ENCODE peak calls at places on chromosomes 3 and 15, in nine cellular contexts. One of them, this sample, is unnamed.

GRCh38 chr15:74593122-74593521 is 22.5 kb upstream of the CLK3 start:
- DNase-seq in mucosa of descending colon: no peak
- DNase-seq in stimulated activated naive CD8-positive, alpha-beta T cell treated with anti-CD3 and anti-CD28 coated beads, Interleukin-15, amount 100 ng/mL, for 72 hours: no peak
- DNase-seq in CD8-positive, alpha-beta memory T cell: no peak
- DNase-seq in GM12891: no peak
- DNase-seq in non-pigmented ciliary epithelial cell: no peak
- DNase-seq in astrocyte of the spinal cord: no peak
- DNase-seq in G401: no peak
- DNase-seq in Peyer's patch: no peak
- DNase-seq in this sample: no peak

GRCh38 chr3:85571835-85572234 is 613.0 kb downstream of the CADM2 start:
- DNase-seq in Peyer's patch: no peak
- DNase-seq in astrocyte of the spinal cord: no peak
- DNase-seq in mucosa of descending colon: no peak
- DNase-seq in stimulated activated naive CD8-positive, alpha-beta T cell treated with anti-CD3 and anti-CD28 coated beads, Interleukin-15, amount 100 ng/mL, for 72 hours: no peak
- DNase-seq in GM12891: no peak
- DNase-seq in non-pigmented ciliary epithelial cell: no peak
- DNase-seq in G401: no peak
- DNase-seq in CD8-positive, alpha-beta memory T cell: no peak
- DNase-seq in this sample: no peak

GRCh38 chr15:70690491-70691281 is 72.7 kb downstream of the UACA start:
- DNase-seq in GM12891: no peak
- DNase-seq in CD8-positive, alpha-beta memory T cell: no peak
- DNase-seq in stimulated activated naive CD8-positive, alpha-beta T cell treated with anti-CD3 and anti-CD28 coated beads, Interleukin-15, amount 100 ng/mL, for 72 hours: no peak
- DNase-seq in Peyer's patch: no peak
- DNase-seq in astrocyte of the spinal cord: no peak
- DNase-seq in non-pigmented ciliary epithelial cell: no peak
- DNase-seq in G401: no peak
- DNase-seq in mucosa of descending colon: no peak
- DNase-seq in this sample: no peak

GRCh38 chr15:63600646-63601025 is 3.4 kb downstream of the FBXL22 start:
- DNase-seq in stimulated activated naive CD8-positive, alpha-beta T cell treated with anti-CD3 and anti-CD28 coated beads, Interleukin-15, amount 100 ng/mL, for 72 hours: peak
- DNase-seq in mucosa of descending colon: peak
- DNase-seq in astrocyte of the spinal cord: peak
- DNase-seq in G401: peak
- DNase-seq in non-pigmented ciliary epithelial cell: peak
- DNase-seq in GM12891: peak
- DNase-seq in CD8-positive, alpha-beta memory T cell: peak
- DNase-seq in Peyer's patch: peak
- DNase-seq in this sample: peak

GRCh38 chr3:69425249-69425648 is 39.4 kb upstream of the FRMD4B start:
- DNase-seq in stimulated activated naive CD8-positive, alpha-beta T cell treated with anti-CD3 and anti-CD28 coated beads, Interleukin-15, amount 100 ng/mL, for 72 hours: peak
- DNase-seq in GM12891: peak
- DNase-seq in astrocyte of the spinal cord: peak
- DNase-seq in G401: peak
- DNase-seq in CD8-positive, alpha-beta memory T cell: no peak
- DNase-seq in non-pigmented ciliary epithelial cell: no peak
- DNase-seq in mucosa of descending colon: no peak
- DNase-seq in Peyer's patch: no peak
- DNase-seq in this sample: peak

GRCh38 chr15:78127882-78128281 is 3.4 kb downstream of the CIB2 start:
- DNase-seq in stimulated activated naive CD8-positive, alpha-beta T cell treated with anti-CD3 and anti-CD28 coated beads, Interleukin-15, amount 100 ng/mL, for 72 hours: no peak
- DNase-seq in G401: no peak
- DNase-seq in Peyer's patch: no peak
- DNase-seq in GM12891: no peak
- DNase-seq in mucosa of descending colon: peak
- DNase-seq in astrocyte of the spinal cord: no peak
- DNase-seq in non-pigmented ciliary epithelial cell: no peak
- DNase-seq in CD8-positive, alpha-beta memory T cell: no peak
- DNase-seq in this sample: no peak

GRCh38 chr3:66413151-66413751 is 87.6 kb downstream of the LRIG1 start:
- DNase-seq in CD8-positive, alpha-beta memory T cell: no peak
- DNase-seq in stimulated activated naive CD8-positive, alpha-beta T cell treated with anti-CD3 and anti-CD28 coated beads, Interleukin-15, amount 100 ng/mL, for 72 hours: no peak
- DNase-seq in non-pigmented ciliary epithelial cell: no peak
- DNase-seq in G401: no peak
- DNase-seq in Peyer's patch: no peak
- DNase-seq in mucosa of descending colon: no peak
- DNase-seq in astrocyte of the spinal cord: peak
- DNase-seq in GM12891: no peak
- DNase-seq in this sample: no peak

GRCh38 chr3:72597756-72598195 is 250.5 kb downstream of the SHQ1 start:
- DNase-seq in non-pigmented ciliary epithelial cell: no peak
- DNase-seq in GM12891: no peak
- DNase-seq in astrocyte of the spinal cord: no peak
- DNase-seq in Peyer's patch: no peak
- DNase-seq in G401: no peak
- DNase-seq in mucosa of descending colon: no peak
- DNase-seq in stimulated activated naive CD8-positive, alpha-beta T cell treated with anti-CD3 and anti-CD28 coated beads, Interleukin-15, amount 100 ng/mL, for 72 hours: no peak
- DNase-seq in CD8-positive, alpha-beta memory T cell: no peak
- DNase-seq in this sample: no peak

GRCh38 chr15:80003934-80004472 is 33.0 kb upstream of the BCL2A1 start:
- DNase-seq in GM12891: no peak
- DNase-seq in G401: no peak
- DNase-seq in astrocyte of the spinal cord: no peak
- DNase-seq in CD8-positive, alpha-beta memory T cell: no peak
- DNase-seq in non-pigmented ciliary epithelial cell: no peak
- DNase-seq in mucosa of descending colon: no peak
- DNase-seq in Peyer's patch: no peak
- DNase-seq in stimulated activated naive CD8-positive, alpha-beta T cell treated with anti-CD3 and anti-CD28 coated beads, Interleukin-15, amount 100 ng/mL, for 72 hours: no peak
- DNase-seq in this sample: no peak

GRCh38 chr3:13136426-13136825 is 63.2 kb upstream of the IQSEC1 start:
- DNase-seq in mucosa of descending colon: no peak
- DNase-seq in astrocyte of the spinal cord: no peak
- DNase-seq in CD8-positive, alpha-beta memory T cell: no peak
- DNase-seq in non-pigmented ciliary epithelial cell: no peak
- DNase-seq in Peyer's patch: no peak
- DNase-seq in GM12891: no peak
- DNase-seq in G401: no peak
- DNase-seq in stimulated activated naive CD8-positive, alpha-beta T cell treated with anti-CD3 and anti-CD28 coated beads, Interleukin-15, amount 100 ng/mL, for 72 hours: no peak
- DNase-seq in this sample: no peak

GRCh38 chr3:16480861-16481569 is 32.5 kb downstream of the RFTN1 start:
- DNase-seq in mucosa of descending colon: no peak
- DNase-seq in non-pigmented ciliary epithelial cell: no peak
- DNase-seq in Peyer's patch: no peak
- DNase-seq in astrocyte of the spinal cord: peak
- DNase-seq in stimulated activated naive CD8-positive, alpha-beta T cell treated with anti-CD3 and anti-CD28 coated beads, Interleukin-15, amount 100 ng/mL, for 72 hours: no peak
- DNase-seq in G401: no peak
- DNase-seq in GM12891: no peak
- DNase-seq in CD8-positive, alpha-beta memory T cell: peak
- DNase-seq in this sample: no peak

GRCh38 chr3:8491246-8491645 is 10.4 kb upstream of the LMCD1 start:
- DNase-seq in CD8-positive, alpha-beta memory T cell: no peak
- DNase-seq in stimulated activated naive CD8-positive, alpha-beta T cell treated with anti-CD3 and anti-CD28 coated beads, Interleukin-15, amount 100 ng/mL, for 72 hours: no peak
- DNase-seq in astrocyte of the spinal cord: no peak
- DNase-seq in Peyer's patch: no peak
- DNase-seq in mucosa of descending colon: no peak
- DNase-seq in G401: no peak
- DNase-seq in non-pigmented ciliary epithelial cell: no peak
- DNase-seq in GM12891: no peak
- DNase-seq in this sample: no peak

GRCh38 chr3:155946178-155946577 is 75.7 kb downstream of the GMPS start:
- DNase-seq in GM12891: no peak
- DNase-seq in stimulated activated naive CD8-positive, alpha-beta T cell treated with anti-CD3 and anti-CD28 coated beads, Interleukin-15, amount 100 ng/mL, for 72 hours: no peak
- DNase-seq in astrocyte of the spinal cord: peak
- DNase-seq in mucosa of descending colon: no peak
- DNase-seq in CD8-positive, alpha-beta memory T cell: no peak
- DNase-seq in G401: no peak
- DNase-seq in Peyer's patch: no peak
- DNase-seq in non-pigmented ciliary epithelial cell: peak
- DNase-seq in this sample: no peak

GRCh38 chr3:165185707-165186327 is 10.4 kb downstream of the SLITRK3 start:
- DNase-seq in astrocyte of the spinal cord: peak
- DNase-seq in stimulated activated naive CD8-positive, alpha-beta T cell treated with anti-CD3 and anti-CD28 coated beads, Interleukin-15, amount 100 ng/mL, for 72 hours: peak
- DNase-seq in GM12891: no peak
- DNase-seq in mucosa of descending colon: peak
- DNase-seq in G401: peak
- DNase-seq in Peyer's patch: peak
- DNase-seq in CD8-positive, alpha-beta memory T cell: no peak
- DNase-seq in non-pigmented ciliary epithelial cell: peak
- DNase-seq in this sample: peak

GRCh38 chr3:66475386-66476020 is 25.3 kb downstream of the LRIG1 start:
- DNase-seq in mucosa of descending colon: no peak
- DNase-seq in non-pigmented ciliary epithelial cell: no peak
- DNase-seq in Peyer's patch: no peak
- DNase-seq in G401: no peak
- DNase-seq in GM12891: no peak
- DNase-seq in astrocyte of the spinal cord: no peak
- DNase-seq in stimulated activated naive CD8-positive, alpha-beta T cell treated with anti-CD3 and anti-CD28 coated beads, Interleukin-15, amount 100 ng/mL, for 72 hours: no peak
- DNase-seq in CD8-positive, alpha-beta memory T cell: no peak
- DNase-seq in this sample: no peak

GRCh38 chr3:50436063-50436674 is 67.3 kb downstream of the CACNA2D2 start:
- DNase-seq in GM12891: peak
- DNase-seq in Peyer's patch: peak
- DNase-seq in CD8-positive, alpha-beta memory T cell: peak
- DNase-seq in G401: peak
- DNase-seq in mucosa of descending colon: peak
- DNase-seq in astrocyte of the spinal cord: peak
- DNase-seq in non-pigmented ciliary epithelial cell: no peak
- DNase-seq in stimulated activated naive CD8-positive, alpha-beta T cell treated with anti-CD3 and anti-CD28 coated beads, Interleukin-15, amount 100 ng/mL, for 72 hours: peak
- DNase-seq in this sample: peak

GRCh38 chr3:29349049-29349448 is 68.2 kb downstream of the RBMS3 start:
- DNase-seq in Peyer's patch: no peak
- DNase-seq in non-pigmented ciliary epithelial cell: no peak
- DNase-seq in GM12891: no peak
- DNase-seq in astrocyte of the spinal cord: no peak
- DNase-seq in G401: no peak
- DNase-seq in CD8-positive, alpha-beta memory T cell: no peak
- DNase-seq in mucosa of descending colon: no peak
- DNase-seq in stimulated activated naive CD8-positive, alpha-beta T cell treated with anti-CD3 and anti-CD28 coated beads, Interleukin-15, amount 100 ng/mL, for 72 hours: no peak
- DNase-seq in this sample: no peak

GRCh38 chr3:12004741-12005513 is 739 bp downstream of the SYN2 start:
- DNase-seq in CD8-positive, alpha-beta memory T cell: no peak
- DNase-seq in G401: no peak
- DNase-seq in stimulated activated naive CD8-positive, alpha-beta T cell treated with anti-CD3 and anti-CD28 coated beads, Interleukin-15, amount 100 ng/mL, for 72 hours: no peak
- DNase-seq in Peyer's patch: no peak
- DNase-seq in GM12891: no peak
- DNase-seq in astrocyte of the spinal cord: no peak
- DNase-seq in non-pigmented ciliary epithelial cell: no peak
- DNase-seq in mucosa of descending colon: peak
- DNase-seq in this sample: no peak

GRCh38 chr3:166052440-166052839 is 215.2 kb upstream of the BCHE start:
- DNase-seq in G401: no peak
- DNase-seq in stimulated activated naive CD8-positive, alpha-beta T cell treated with anti-CD3 and anti-CD28 coated beads, Interleukin-15, amount 100 ng/mL, for 72 hours: no peak
- DNase-seq in GM12891: no peak
- DNase-seq in Peyer's patch: no peak
- DNase-seq in mucosa of descending colon: no peak
- DNase-seq in non-pigmented ciliary epithelial cell: no peak
- DNase-seq in astrocyte of the spinal cord: no peak
- DNase-seq in CD8-positive, alpha-beta memory T cell: no peak
- DNase-seq in this sample: no peak

GRCh38 chr3:69288161-69288895 is 97.6 kb downstream of the FRMD4B start:
- DNase-seq in mucosa of descending colon: no peak
- DNase-seq in CD8-positive, alpha-beta memory T cell: no peak
- DNase-seq in stimulated activated naive CD8-positive, alpha-beta T cell treated with anti-CD3 and anti-CD28 coated beads, Interleukin-15, amount 100 ng/mL, for 72 hours: peak
- DNase-seq in Peyer's patch: no peak
- DNase-seq in non-pigmented ciliary epithelial cell: no peak
- DNase-seq in G401: no peak
- DNase-seq in astrocyte of the spinal cord: no peak
- DNase-seq in GM12891: no peak
- DNase-seq in this sample: no peak

GRCh38 chr3:184472723-184473419 is 88.7 kb upstream of the EPHB3 start:
- DNase-seq in GM12891: no peak
- DNase-seq in astrocyte of the spinal cord: no peak
- DNase-seq in non-pigmented ciliary epithelial cell: no peak
- DNase-seq in CD8-positive, alpha-beta memory T cell: no peak
- DNase-seq in G401: no peak
- DNase-seq in Peyer's patch: no peak
- DNase-seq in stimulated activated naive CD8-positive, alpha-beta T cell treated with anti-CD3 and anti-CD28 coated beads, Interleukin-15, amount 100 ng/mL, for 72 hours: no peak
- DNase-seq in mucosa of descending colon: no peak
- DNase-seq in this sample: no peak

GRCh38 chr3:5022966-5023776 is 43.9 kb downstream of the BHLHE40 start:
- DNase-seq in stimulated activated naive CD8-positive, alpha-beta T cell treated with anti-CD3 and anti-CD28 coated beads, Interleukin-15, amount 100 ng/mL, for 72 hours: no peak
- DNase-seq in Peyer's patch: no peak
- DNase-seq in astrocyte of the spinal cord: peak
- DNase-seq in G401: peak
- DNase-seq in CD8-positive, alpha-beta memory T cell: no peak
- DNase-seq in mucosa of descending colon: no peak
- DNase-seq in non-pigmented ciliary epithelial cell: peak
- DNase-seq in GM12891: no peak
- DNase-seq in this sample: no peak

GRCh38 chr3:18335202-18335601 is 89.9 kb downstream of the SATB1 start:
- DNase-seq in G401: no peak
- DNase-seq in GM12891: no peak
- DNase-seq in non-pigmented ciliary epithelial cell: no peak
- DNase-seq in Peyer's patch: no peak
- DNase-seq in CD8-positive, alpha-beta memory T cell: no peak
- DNase-seq in astrocyte of the spinal cord: no peak
- DNase-seq in stimulated activated naive CD8-positive, alpha-beta T cell treated with anti-CD3 and anti-CD28 coated beads, Interleukin-15, amount 100 ng/mL, for 72 hours: no peak
- DNase-seq in mucosa of descending colon: no peak
- DNase-seq in this sample: no peak

GRCh38 chr3:128878556-128879124 is 780 bp upstream of the ACAD9 start:
- DNase-seq in stimulated activated naive CD8-positive, alpha-beta T cell treated with anti-CD3 and anti-CD28 coated beads, Interleukin-15, amount 100 ng/mL, for 72 hours: peak
- DNase-seq in GM12891: no peak
- DNase-seq in G401: no peak
- DNase-seq in mucosa of descending colon: no peak
- DNase-seq in Peyer's patch: no peak
- DNase-seq in astrocyte of the spinal cord: peak
- DNase-seq in non-pigmented ciliary epithelial cell: peak
- DNase-seq in CD8-positive, alpha-beta memory T cell: no peak
- DNase-seq in this sample: no peak

GRCh38 chr3:105368575-105369500 is 2.1 kb downstream of the ALCAM start:
- DNase-seq in astrocyte of the spinal cord: peak
- DNase-seq in mucosa of descending colon: peak
- DNase-seq in CD8-positive, alpha-beta memory T cell: peak
- DNase-seq in stimulated activated naive CD8-positive, alpha-beta T cell treated with anti-CD3 and anti-CD28 coated beads, Interleukin-15, amount 100 ng/mL, for 72 hours: peak
- DNase-seq in GM12891: no peak
- DNase-seq in non-pigmented ciliary epithelial cell: peak
- DNase-seq in Peyer's patch: peak
- DNase-seq in G401: peak
- DNase-seq in this sample: peak

GRCh38 chr3:25826510-25826909 is 36.6 kb downstream of the OXSM start:
- DNase-seq in Peyer's patch: no peak
- DNase-seq in mucosa of descending colon: no peak
- DNase-seq in non-pigmented ciliary epithelial cell: no peak
- DNase-seq in CD8-positive, alpha-beta memory T cell: no peak
- DNase-seq in GM12891: no peak
- DNase-seq in G401: no peak
- DNase-seq in astrocyte of the spinal cord: no peak
- DNase-seq in stimulated activated naive CD8-positive, alpha-beta T cell treated with anti-CD3 and anti-CD28 coated beads, Interleukin-15, amount 100 ng/mL, for 72 hours: no peak
- DNase-seq in this sample: no peak

GRCh38 chr3:149247929-149248691 is 26.5 kb upstream of the CP start:
- DNase-seq in G401: no peak
- DNase-seq in non-pigmented ciliary epithelial cell: no peak
- DNase-seq in CD8-positive, alpha-beta memory T cell: no peak
- DNase-seq in stimulated activated naive CD8-positive, alpha-beta T cell treated with anti-CD3 and anti-CD28 coated beads, Interleukin-15, amount 100 ng/mL, for 72 hours: peak
- DNase-seq in Peyer's patch: no peak
- DNase-seq in mucosa of descending colon: no peak
- DNase-seq in GM12891: no peak
- DNase-seq in astrocyte of the spinal cord: peak
- DNase-seq in this sample: no peak

GRCh38 chr3:188194327-188194726 is 40.4 kb downstream of the LPP start:
- DNase-seq in Peyer's patch: no peak
- DNase-seq in CD8-positive, alpha-beta memory T cell: no peak
- DNase-seq in stimulated activated naive CD8-positive, alpha-beta T cell treated with anti-CD3 and anti-CD28 coated beads, Interleukin-15, amount 100 ng/mL, for 72 hours: no peak
- DNase-seq in mucosa of descending colon: no peak
- DNase-seq in astrocyte of the spinal cord: peak
- DNase-seq in GM12891: no peak
- DNase-seq in non-pigmented ciliary epithelial cell: no peak
- DNase-seq in G401: no peak
- DNase-seq in this sample: no peak

GRCh38 chr3:179045719-179046402 is 25.7 kb downstream of the ZMAT3 start:
- DNase-seq in mucosa of descending colon: no peak
- DNase-seq in non-pigmented ciliary epithelial cell: no peak
- DNase-seq in stimulated activated naive CD8-positive, alpha-beta T cell treated with anti-CD3 and anti-CD28 coated beads, Interleukin-15, amount 100 ng/mL, for 72 hours: no peak
- DNase-seq in CD8-positive, alpha-beta memory T cell: no peak
- DNase-seq in Peyer's patch: no peak
- DNase-seq in astrocyte of the spinal cord: no peak
- DNase-seq in G401: no peak
- DNase-seq in GM12891: no peak
- DNase-seq in this sample: no peak

GRCh38 chr3:47374587-47374986 is 6.2 kb upstream of the PTPN23 start:
- DNase-seq in Peyer's patch: no peak
- DNase-seq in astrocyte of the spinal cord: no peak
- DNase-seq in stimulated activated naive CD8-positive, alpha-beta T cell treated with anti-CD3 and anti-CD28 coated beads, Interleukin-15, amount 100 ng/mL, for 72 hours: no peak
- DNase-seq in G401: no peak
- DNase-seq in mucosa of descending colon: no peak
- DNase-seq in CD8-positive, alpha-beta memory T cell: no peak
- DNase-seq in GM12891: no peak
- DNase-seq in non-pigmented ciliary epithelial cell: no peak
- DNase-seq in this sample: no peak

GRCh38 chr3:134652409-134652831 is 1.6 kb upstream of the KY start:
- DNase-seq in astrocyte of the spinal cord: peak
- DNase-seq in mucosa of descending colon: no peak
- DNase-seq in stimulated activated naive CD8-positive, alpha-beta T cell treated with anti-CD3 and anti-CD28 coated beads, Interleukin-15, amount 100 ng/mL, for 72 hours: no peak
- DNase-seq in G401: peak
- DNase-seq in GM12891: no peak
- DNase-seq in Peyer's patch: no peak
- DNase-seq in CD8-positive, alpha-beta memory T cell: no peak
- DNase-seq in non-pigmented ciliary epithelial cell: no peak
- DNase-seq in this sample: no peak